ENCODE peak calls at places on chromosomes 5 and 9, in six cellular contexts. R, E, T, V, J and Z are unnamed samples.

GRCh38 chr9:126515001-126515872 is 98.5 kb upstream of the LMX1B start:
- DNase-seq in T (no peak), R (peak; percentile 55), J (no peak), E (peak; percentile 33), V (no peak), Z (no peak)

GRCh38 chr5:37722236-37723146 is 117.3 kb downstream of the GDNF start:
- DNase-seq in V (no peak), J (peak; percentile 96), T (peak; percentile 96), E (no peak), R (no peak), Z (peak; percentile 58)

GRCh38 chr5:10632110-10632903 is 68.4 kb downstream of the ANKRD33B start:
- DNase-seq in E (no peak), T (peak; percentile 59), J (no peak), R (no peak), V (no peak), Z (no peak)

GRCh38 chr5:52776116-52776515 is 11.6 kb upstream of the ITGA1 start:
- DNase-seq in V (no peak), J (no peak), T (no peak), E (no peak), R (no peak), Z (no peak)

GRCh38 chr5:125668904-125669303 is 754.3 kb upstream of the GRAMD2B start:
- DNase-seq in T (no peak), E (no peak), V (no peak), R (no peak), J (peak; percentile 86), Z (peak; percentile 69)

GRCh38 chr9:34684816-34685215 is 6.3 kb downstream of the CCL19 start:
- DNase-seq in J (no peak), T (no peak), R (no peak), V (no peak), E (no peak), Z (no peak)

GRCh38 chr9:126113756-126114408 is 212.7 kb upstream of the MVB12B start:
- DNase-seq in R (no peak), J (no peak), V (peak; percentile 56), E (no peak), T (no peak), Z (no peak)

GRCh38 chr5:27308151-27308550 is 269.8 kb upstream of the CDH9 start:
- DNase-seq in T (peak; percentile 69), V (no peak), J (peak; percentile 79), E (no peak), R (no peak), Z (peak; percentile 54)

GRCh38 chr9:4430492-4431261 is 59.6 kb upstream of the SLC1A1 start:
- DNase-seq in R (no peak), T (no peak), E (no peak), J (no peak), V (no peak), Z (no peak)

GRCh38 chr5:100905259-100905914 is 2.3 kb upstream of the ST8SIA4 start:
- DNase-seq in V (no peak), R (no peak), T (no peak), J (no peak), E (no peak), Z (no peak)

GRCh38 chr5:113382736-113383135 is 52.1 kb downstream of the TSSK1B start:
- DNase-seq in J (peak; percentile 77), E (no peak), T (no peak), R (no peak), V (no peak), Z (peak; percentile 73)

GRCh38 chr9:121975801-121976277 is 117.3 kb downstream of the TTLL11 start:
- DNase-seq in R (no peak), E (no peak), V (no peak), J (peak; percentile 68), T (peak; percentile 57), Z (no peak)

GRCh38 chr9:4762108-4762888 is 21.3 kb upstream of the AK3 start:
- DNase-seq in E (peak; percentile 78), V (peak; percentile 83), R (peak; percentile 84), J (peak; percentile 66), T (peak; percentile 73), Z (peak; percentile 27)

GRCh38 chr5:162886717-162887116 is 550.7 kb upstream of the CCNG1 start:
- DNase-seq in J (no peak), E (no peak), V (no peak), R (no peak), T (no peak), Z (no peak)

GRCh38 chr5:54115768-54116403 is 194.5 kb downstream of the ARL15 start:
- DNase-seq in R (no peak), J (peak; percentile 77), T (peak; percentile 36), V (no peak), E (no peak), Z (peak; percentile 51)

GRCh38 chr9:99753436-99753835 is 68.2 kb upstream of the NR4A3 start:
- DNase-seq in J (peak; percentile 80), V (no peak), R (no peak), T (no peak), E (no peak), Z (peak; percentile 78)

GRCh38 chr5:87405472-87406155 is 7.1 kb downstream of the CCNH start:
- DNase-seq in V (no peak), J (no peak), R (no peak), E (no peak), T (no peak), Z (no peak)

GRCh38 chr9:137053944-137054931 is at the start of gene ENTPD2:
- DNase-seq in R (no peak), E (peak; percentile 91), J (peak; percentile 73), T (no peak), V (no peak), Z (peak; percentile 94)

GRCh38 chr5:169443249-169443784 is 140.3 kb upstream of the SPDL1 start:
- DNase-seq in J (no peak), T (no peak), R (no peak), E (no peak), V (no peak), Z (no peak)
- H3K27ac ChIP-seq in J (no peak overlapping the region), T (no peak overlapping the region), R (peak overlapping the region; percentile 82), E (peak overlapping the region; percentile 23), V (no peak overlapping the region), Z (no peak overlapping the region)

GRCh38 chr5:64165160-64165499 is 513 bp upstream of the RNF180 start:
- DNase-seq in E (no peak), J (no peak), V (no peak), T (no peak), R (no peak), Z (no peak)
- H3K27ac ChIP-seq in E (peak overlapping the region; percentile 71), J (no peak overlapping the region), V (peak overlapping the region; percentile 94), T (no peak overlapping the region), R (peak overlapping the region; percentile 98), Z (no peak overlapping the region)

GRCh38 chr5:74361406-74362358 is 278.8 kb downstream of the ENC1 start:
- DNase-seq in J (peak; percentile 80), T (no peak), R (no peak), E (peak; percentile 52), V (no peak), Z (no peak)
- H3K27ac ChIP-seq in J (no peak overlapping the region), T (no peak overlapping the region), R (no peak overlapping the region), E (no peak overlapping the region), V (no peak overlapping the region), Z (no peak overlapping the region)

GRCh38 chr5:63240063-63240755 is 661.6 kb downstream of the LRRC70 start:
- DNase-seq in V (no peak), T (no peak), E (no peak), R (no peak), J (no peak), Z (no peak)
- H3K27ac ChIP-seq in V (no peak overlapping the region), T (no peak overlapping the region), E (no peak overlapping the region), R (no peak overlapping the region), J (no peak overlapping the region), Z (no peak overlapping the region)